ENCODE peak calls at places on chromosomes 12 and 14, in ten cellular contexts. B is omental fat pad, P is astrocyte of the spinal cord, I is stomach, E is ovary, N is MCF 10A, Z is IMR-90, F is mammary epithelial cell, K is testis, D is RWPE1. L is an unnamed sample.

GRCh38 chr12:53991077-53991460 is 6.1 kb downstream of the HOXC10 start:
- DNase-seq in N (no peak), B (no peak), P (no peak), K (no peak), F (peak; percentile 64), I (no peak), Z (no peak), D (no peak), E (no peak), L (peak; percentile 53)

GRCh38 chr14:25039933-25040332 is 10.0 kb downstream of the STXBP6 start:
- DNase-seq in I (no peak), E (no peak), P (no peak), B (no peak), Z (no peak), D (no peak), K (no peak), N (no peak), F (no peak), L (no peak)

GRCh38 chr14:103679351-103679750 is 35.9 kb downstream of the XRCC3 start:
- DNase-seq in D (no peak), K (peak; percentile 62), B (no peak), I (peak; percentile 40), N (no peak), E (no peak), F (no peak), Z (no peak), P (peak; percentile 16), L (no peak)

GRCh38 chr12:53495903-53496751 is 3.1 kb downstream of the MAP3K12 start:
- DNase-seq in N (no peak), F (no peak), K (peak; percentile 78), E (peak; percentile 70), Z (peak; percentile 85), I (no peak), D (no peak), P (peak; percentile 58), B (peak; percentile 44), L (peak; percentile 93)

GRCh38 chr12:14955876-14956811 is 5.3 kb downstream of the ARHGDIB start:
- DNase-seq in F (no peak), E (no peak), D (no peak), I (no peak), B (no peak), N (no peak), K (no peak), Z (no peak), P (no peak), L (no peak)

GRCh38 chr14:95303107-95303506 is 16.6 kb downstream of the CLMN start:
- DNase-seq in N (no peak), E (no peak), D (no peak), Z (no peak), P (peak; percentile 20), I (no peak), K (no peak), B (no peak), F (no peak), L (no peak)

GRCh38 chr12:44286336-44286735 is 450.5 kb downstream of the TMEM117 start:
- DNase-seq in Z (peak; percentile 35), K (no peak), B (no peak), N (no peak), F (peak; percentile 52), P (peak; percentile 35), D (peak; percentile 1), E (no peak), I (no peak), L (peak; percentile 14)

GRCh38 chr14:41096131-41096530 is 510.5 kb upstream of the LRFN5 start:
- DNase-seq in P (no peak), Z (no peak), F (no peak), B (no peak), N (no peak), D (no peak), K (no peak), E (no peak), I (no peak), L (no peak)

GRCh38 chr12:125773033-125773432 is 707.8 kb downstream of the AACS start:
- DNase-seq in F (no peak), P (no peak), I (no peak), B (no peak), N (peak; percentile 63), D (peak; percentile 8), K (peak; percentile 63), E (no peak), Z (no peak), L (no peak)

GRCh38 chr14:60970146-60970545 is 10.7 kb downstream of the TRMT5 start:
- DNase-seq in D (no peak), P (no peak), Z (no peak), K (no peak), B (no peak), I (no peak), E (no peak), N (no peak), F (no peak), L (no peak)

DNA sequence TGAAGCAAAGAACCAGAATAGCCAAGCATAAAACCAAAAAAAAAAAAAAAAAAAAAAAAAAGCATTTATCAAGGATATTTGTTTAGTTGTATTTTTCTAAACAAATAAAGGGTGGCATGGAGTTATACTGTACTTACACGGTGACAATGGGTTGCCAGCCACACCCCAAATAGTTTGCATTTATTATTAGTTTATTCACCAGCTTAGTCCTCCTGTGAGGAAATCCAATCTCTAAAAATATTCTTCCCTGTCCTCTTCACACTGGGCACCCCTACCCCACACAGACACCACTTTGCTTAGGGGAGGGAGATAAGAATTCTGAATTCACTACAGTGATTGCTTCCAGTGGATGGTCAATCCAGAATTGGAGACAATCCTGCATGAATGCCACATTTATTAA is 18.9 kb downstream of the PLEKHG7 start:
- DNase-seq in E (no peak), K (no peak), N (no peak), P (no peak), F (no peak), Z (no peak), B (no peak), D (no peak), I (no peak), L (no peak)
- TF ChIP-seq CTCF in E (no peak), K (no peak), N (no peak), P (no peak), F (no peak), Z (no peak), B (no peak), D (no peak), I (no peak), L (no peak)

DNA sequence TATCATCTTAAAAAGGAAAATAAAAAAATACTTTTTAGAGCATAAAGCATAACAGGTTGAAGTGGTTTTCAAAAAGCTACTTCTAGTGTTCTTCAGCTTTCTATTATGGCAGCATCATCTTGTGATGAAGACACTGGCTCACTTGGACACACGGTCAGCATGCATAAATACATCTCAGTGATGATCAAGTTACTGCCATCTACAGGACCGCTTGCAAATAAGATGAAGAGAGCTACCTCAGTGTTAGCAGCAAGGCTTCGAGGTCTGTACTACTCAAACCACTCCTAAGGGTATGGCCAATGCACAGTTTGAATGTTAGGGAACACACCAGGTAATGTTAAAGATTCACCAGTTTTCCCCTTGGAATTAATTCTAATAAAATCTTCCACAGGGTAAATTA is 58.8 kb downstream of the GALC start:
- DNase-seq in Z (peak; percentile 4), B (no peak), F (no peak), I (no peak), D (no peak), N (peak; percentile 11), E (no peak), P (no peak), K (no peak), L (no peak)
- TF ChIP-seq CTCF in Z (no peak), B (no peak), F (peak; percentile 3), I (no peak), D (no peak), N (no peak), E (no peak), P (no peak), K (no peak), L (no peak)

GRCh38 chr12:68808388-68809189 is 612 bp downstream of the MDM2 start:
- DNase-seq in K (peak; percentile 75), B (peak; percentile 46), D (peak; percentile 89), I (peak; percentile 79), E (peak; percentile 79), Z (peak; percentile 93), P (peak; percentile 93), F (peak; percentile 99), N (peak; percentile 98), L (peak; percentile 88)
- TF ChIP-seq CTCF in K (no peak), B (peak; percentile 3), D (no peak), I (no peak), E (no peak), Z (no peak), P (no peak), F (no peak), N (no peak), L (no peak)

GRCh38 chr12:100058482-100059029 is 73.8 kb upstream of the ANKS1B start:
- DNase-seq in N (peak; percentile 47), K (no peak), D (peak; percentile 43), E (no peak), I (no peak), Z (peak; percentile 96), P (peak; percentile 76), F (peak; percentile 86), B (no peak), L (peak; percentile 81)
- TF ChIP-seq CTCF in N (no peak), K (no peak), D (peak; percentile 16), E (no peak), I (no peak), Z (peak; percentile 58), P (peak; percentile 38), F (peak; percentile 15), B (no peak), L (peak; percentile 61)